ENCODE peak calls at places on chromosome 10, in five cellular contexts. One of them, this sample, is unnamed.

GRCh38 chr10:104288355-104288754 is 19.4 kb downstream of the GSTO2 start:
- DNase-seq in WERI-Rb-1: no peak
- DNase-seq in astrocyte: no peak
- DNase-seq in WTC11: no peak
- DNase-seq in mammary epithelial cell: no peak
- DNase-seq in this sample: no peak

GRCh38 chr10:68330852-68331454 is 911 bp upstream of the HNRNPH3 start:
- DNase-seq in WTC11: no peak
- DNase-seq in astrocyte: peak; percentile 14
- DNase-seq in mammary epithelial cell: no peak
- DNase-seq in WERI-Rb-1: no peak
- DNase-seq in this sample: peak; percentile 8

GRCh38 chr10:24722131-24722675 is 1.5 kb downstream of the ARHGAP21 start:
- DNase-seq in astrocyte: no peak
- DNase-seq in mammary epithelial cell: peak; percentile 35
- DNase-seq in WERI-Rb-1: no peak
- DNase-seq in WTC11: no peak
- DNase-seq in this sample: no peak

GRCh38 chr10:133415752-133416151 is 8.7 kb downstream of the SPRN start:
- DNase-seq in astrocyte: no peak
- DNase-seq in mammary epithelial cell: no peak
- DNase-seq in WERI-Rb-1: no peak
- DNase-seq in WTC11: no peak
- DNase-seq in this sample: no peak

GRCh38 chr10:10796774-10797415 is 220.8 kb upstream of the CELF2 start:
- DNase-seq in astrocyte: peak; percentile 46
- DNase-seq in WERI-Rb-1: no peak
- DNase-seq in mammary epithelial cell: peak; percentile 58
- DNase-seq in WTC11: no peak
- DNase-seq in this sample: no peak

GRCh38 chr10:116071453-116072148 is 201.4 kb downstream of the GFRA1 start:
- DNase-seq in astrocyte: no peak
- DNase-seq in mammary epithelial cell: no peak
- DNase-seq in WERI-Rb-1: no peak
- DNase-seq in WTC11: no peak
- DNase-seq in this sample: no peak

GRCh38 chr10:100642295-100642994 is 102.9 kb upstream of the PAX2 start:
- DNase-seq in astrocyte: no peak
- DNase-seq in WERI-Rb-1: no peak
- DNase-seq in mammary epithelial cell: no peak
- DNase-seq in WTC11: peak; percentile 61
- DNase-seq in this sample: no peak

GRCh38 chr10:62453274-62453673 is 79.1 kb downstream of the ZNF365 start:
- DNase-seq in WTC11: no peak
- DNase-seq in astrocyte: no peak
- DNase-seq in WERI-Rb-1: no peak
- DNase-seq in mammary epithelial cell: no peak
- DNase-seq in this sample: no peak

GRCh38 chr10:14605231-14605925 is 169.3 kb downstream of the FAM107B start:
- DNase-seq in WERI-Rb-1: no peak
- DNase-seq in mammary epithelial cell: peak; percentile 85
- DNase-seq in astrocyte: peak; percentile 58
- DNase-seq in WTC11: no peak
- DNase-seq in this sample: no peak

GRCh38 chr10:112728118-112728963 is 221.7 kb upstream of the TCF7L2 start:
- DNase-seq in WERI-Rb-1: no peak
- DNase-seq in astrocyte: no peak
- DNase-seq in mammary epithelial cell: no peak
- DNase-seq in WTC11: no peak
- DNase-seq in this sample: no peak

GRCh38 chr10:68231106-68231901 is 609 bp downstream of the ATOH7 start:
- DNase-seq in WTC11: peak; percentile 76
- DNase-seq in astrocyte: peak; percentile 64
- DNase-seq in WERI-Rb-1: peak; percentile 87
- DNase-seq in mammary epithelial cell: peak; percentile 55
- DNase-seq in this sample: peak; percentile 80

GRCh38 chr10:110978204-110978603 is 58.8 kb downstream of the SHOC2 start:
- DNase-seq in WERI-Rb-1: no peak
- DNase-seq in astrocyte: peak; percentile 61
- DNase-seq in WTC11: no peak
- DNase-seq in mammary epithelial cell: no peak
- DNase-seq in this sample: no peak

GRCh38 chr10:110260746-110261477 is 43.8 kb downstream of the SMNDC1 start:
- DNase-seq in astrocyte: peak; percentile 29
- DNase-seq in WERI-Rb-1: no peak
- DNase-seq in mammary epithelial cell: no peak
- DNase-seq in WTC11: no peak
- DNase-seq in this sample: no peak

GRCh38 chr10:126476256-126476655 is 88.0 kb upstream of the ADAM12 start:
- DNase-seq in WERI-Rb-1: peak; percentile 75
- DNase-seq in astrocyte: no peak
- DNase-seq in mammary epithelial cell: no peak
- DNase-seq in WTC11: peak; percentile 26
- DNase-seq in this sample: peak; percentile 49

GRCh38 chr10:102379383-102379782 is 16.1 kb upstream of the NFKB2 start:
- DNase-seq in mammary epithelial cell: no peak
- DNase-seq in WTC11: no peak
- DNase-seq in WERI-Rb-1: no peak
- DNase-seq in astrocyte: no peak
- DNase-seq in this sample: no peak

GRCh38 chr10:102381983-102382382 is 13.5 kb upstream of the NFKB2 start:
- DNase-seq in WERI-Rb-1: no peak
- DNase-seq in mammary epithelial cell: no peak
- DNase-seq in WTC11: no peak
- DNase-seq in astrocyte: no peak
- DNase-seq in this sample: no peak

GRCh38 chr10:102382871-102383270 is 12.6 kb upstream of the NFKB2 start:
- DNase-seq in mammary epithelial cell: no peak
- DNase-seq in astrocyte: no peak
- DNase-seq in WTC11: no peak
- DNase-seq in WERI-Rb-1: no peak
- DNase-seq in this sample: no peak

GRCh38 chr10:102384606-102385429 is 10.7 kb upstream of the NFKB2 start:
- DNase-seq in mammary epithelial cell: no peak
- DNase-seq in WTC11: no peak
- DNase-seq in astrocyte: no peak
- DNase-seq in WERI-Rb-1: no peak
- DNase-seq in this sample: no peak

GRCh38 chr10:102384053-102384452 is 11.5 kb upstream of the NFKB2 start:
- DNase-seq in WTC11: peak; percentile 72
- DNase-seq in mammary epithelial cell: no peak
- DNase-seq in WERI-Rb-1: no peak
- DNase-seq in astrocyte: no peak
- DNase-seq in this sample: no peak
- TF ChIP-seq CTCF in WTC11: no peak
- TF ChIP-seq CTCF in mammary epithelial cell: no peak
- TF ChIP-seq CTCF in WERI-Rb-1: peak; percentile 69
- TF ChIP-seq CTCF in astrocyte: peak; percentile 15
- TF ChIP-seq CTCF in this sample: no peak

GRCh38 chr10:74233281-74233680 is 82.3 kb downstream of the ADK start:
- DNase-seq in WTC11: no peak
- DNase-seq in astrocyte: no peak
- DNase-seq in mammary epithelial cell: no peak
- DNase-seq in WERI-Rb-1: no peak
- DNase-seq in this sample: no peak

GRCh38 chr10:74231375-74231774 is 80.4 kb downstream of the ADK start:
- DNase-seq in WTC11: no peak
- DNase-seq in mammary epithelial cell: peak; percentile 74
- DNase-seq in WERI-Rb-1: no peak
- DNase-seq in astrocyte: peak; percentile 48
- DNase-seq in this sample: no peak

GRCh38 chr10:74238031-74238431 is 87.0 kb downstream of the ADK start:
- DNase-seq in WTC11: no peak
- DNase-seq in mammary epithelial cell: no peak
- DNase-seq in astrocyte: peak; percentile 92
- DNase-seq in WERI-Rb-1: no peak
- DNase-seq in this sample: no peak

DNA sequence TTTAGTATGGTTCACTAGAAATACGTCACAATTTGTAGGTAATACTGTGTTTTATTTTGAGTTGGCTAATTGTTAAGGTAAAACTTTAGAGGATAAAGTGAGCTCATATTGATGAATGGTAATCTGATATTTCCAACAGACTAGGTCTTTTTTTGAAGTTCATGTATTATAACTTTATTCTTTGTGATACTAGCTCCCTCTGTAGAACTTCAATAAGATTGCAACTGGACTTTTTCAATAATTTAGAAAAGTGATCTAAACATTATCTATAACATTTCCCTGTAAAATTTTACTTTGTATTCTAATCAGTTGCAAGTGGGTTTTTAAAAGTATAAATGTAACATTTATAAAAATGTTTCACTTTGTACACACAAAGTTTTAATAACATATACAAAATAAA is 83.5 kb downstream of the ADK start:
- DNase-seq in mammary epithelial cell: no peak
- DNase-seq in astrocyte: no peak
- DNase-seq in WERI-Rb-1: no peak
- DNase-seq in WTC11: no peak
- DNase-seq in this sample: no peak
- TF ChIP-seq CTCF in mammary epithelial cell: peak; percentile 23
- TF ChIP-seq CTCF in astrocyte: peak; percentile 23
- TF ChIP-seq CTCF in WERI-Rb-1: no peak
- TF ChIP-seq CTCF in WTC11: no peak
- TF ChIP-seq CTCF in this sample: no peak

GRCh38 chr10:847868-848267 is 83.6 kb downstream of the LARP4B start:
- DNase-seq in WERI-Rb-1: no peak
- DNase-seq in astrocyte: no peak
- DNase-seq in mammary epithelial cell: peak; percentile 8
- DNase-seq in WTC11: peak; percentile 36
- DNase-seq in this sample: no peak
- TF ChIP-seq CTCF in WERI-Rb-1: no peak
- TF ChIP-seq CTCF in astrocyte: no peak
- TF ChIP-seq CTCF in mammary epithelial cell: no peak
- TF ChIP-seq CTCF in WTC11: no peak
- TF ChIP-seq CTCF in this sample: no peak

GRCh38 chr10:124027306-124028050 is 65.9 kb downstream of the CHST15 start:
- DNase-seq in mammary epithelial cell: no peak
- DNase-seq in WERI-Rb-1: no peak
- DNase-seq in astrocyte: no peak
- DNase-seq in WTC11: no peak
- DNase-seq in this sample: no peak

GRCh38 chr10:124026337-124026939 is 67.0 kb downstream of the CHST15 start:
- DNase-seq in mammary epithelial cell: no peak
- DNase-seq in WERI-Rb-1: no peak
- DNase-seq in WTC11: peak; percentile 40
- DNase-seq in astrocyte: no peak
- DNase-seq in this sample: no peak

GRCh38 chr10:124025152-124025551 is 68.2 kb downstream of the CHST15 start:
- DNase-seq in astrocyte: no peak
- DNase-seq in WERI-Rb-1: no peak
- DNase-seq in WTC11: no peak
- DNase-seq in mammary epithelial cell: no peak
- DNase-seq in this sample: no peak

GRCh38 chr10:124028700-124029487 is 64.5 kb downstream of the CHST15 start:
- DNase-seq in mammary epithelial cell: no peak
- DNase-seq in WERI-Rb-1: no peak
- DNase-seq in WTC11: no peak
- DNase-seq in astrocyte: no peak
- DNase-seq in this sample: no peak

GRCh38 chr10:124025638-124026336 is 67.6 kb downstream of the CHST15 start:
- DNase-seq in WERI-Rb-1: peak; percentile 37
- DNase-seq in astrocyte: no peak
- DNase-seq in WTC11: no peak
- DNase-seq in mammary epithelial cell: no peak
- DNase-seq in this sample: no peak
- TF ChIP-seq CTCF in WERI-Rb-1: peak; percentile 50
- TF ChIP-seq CTCF in astrocyte: no peak
- TF ChIP-seq CTCF in WTC11: no peak
- TF ChIP-seq CTCF in mammary epithelial cell: no peak
- TF ChIP-seq CTCF in this sample: peak; percentile 40

DNA sequence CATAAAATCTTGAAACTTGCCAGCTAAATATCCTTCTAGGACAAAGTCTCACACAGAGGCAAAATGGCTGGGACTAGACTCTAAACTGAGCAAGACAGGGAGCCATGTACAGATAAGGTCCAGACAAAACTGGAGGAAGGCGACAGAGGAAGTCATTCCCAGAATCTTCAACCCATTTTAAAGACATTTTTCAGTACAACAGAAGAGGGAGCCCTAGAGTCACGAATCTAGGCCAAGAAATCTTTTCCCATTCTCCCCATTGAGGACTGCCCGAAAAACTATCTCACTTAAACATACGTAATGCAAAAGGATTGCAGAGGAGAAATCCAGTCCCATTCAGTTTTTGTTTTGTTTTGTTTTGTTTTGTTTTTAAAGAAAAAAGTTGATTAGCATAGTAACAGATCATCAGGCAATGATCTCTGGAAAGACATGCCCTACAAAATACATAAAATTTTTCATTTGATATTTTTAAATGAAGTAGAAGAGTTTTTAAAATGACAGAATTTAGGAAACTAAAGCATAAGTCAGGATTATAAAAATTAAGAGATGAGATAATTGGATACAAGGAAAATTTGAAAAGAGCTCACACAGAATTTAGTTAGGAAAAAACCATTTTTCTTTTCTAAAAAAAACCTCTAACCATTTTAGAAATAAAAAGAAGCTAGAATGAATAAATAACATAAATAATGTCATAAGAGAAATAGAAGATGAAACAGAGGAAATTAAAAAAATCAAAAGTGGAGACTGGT is 16.9 kb upstream of the PRF1 start:
- DNase-seq in WTC11: no peak
- DNase-seq in WERI-Rb-1: no peak
- DNase-seq in mammary epithelial cell: peak; percentile 44
- DNase-seq in astrocyte: peak; percentile 47
- DNase-seq in this sample: no peak
- TF ChIP-seq CTCF in WTC11: peak; percentile 41
- TF ChIP-seq CTCF in WERI-Rb-1: peak; percentile 51
- TF ChIP-seq CTCF in mammary epithelial cell: peak; percentile 41
- TF ChIP-seq CTCF in astrocyte: peak; percentile 33
- TF ChIP-seq CTCF in this sample: no peak

DNA sequence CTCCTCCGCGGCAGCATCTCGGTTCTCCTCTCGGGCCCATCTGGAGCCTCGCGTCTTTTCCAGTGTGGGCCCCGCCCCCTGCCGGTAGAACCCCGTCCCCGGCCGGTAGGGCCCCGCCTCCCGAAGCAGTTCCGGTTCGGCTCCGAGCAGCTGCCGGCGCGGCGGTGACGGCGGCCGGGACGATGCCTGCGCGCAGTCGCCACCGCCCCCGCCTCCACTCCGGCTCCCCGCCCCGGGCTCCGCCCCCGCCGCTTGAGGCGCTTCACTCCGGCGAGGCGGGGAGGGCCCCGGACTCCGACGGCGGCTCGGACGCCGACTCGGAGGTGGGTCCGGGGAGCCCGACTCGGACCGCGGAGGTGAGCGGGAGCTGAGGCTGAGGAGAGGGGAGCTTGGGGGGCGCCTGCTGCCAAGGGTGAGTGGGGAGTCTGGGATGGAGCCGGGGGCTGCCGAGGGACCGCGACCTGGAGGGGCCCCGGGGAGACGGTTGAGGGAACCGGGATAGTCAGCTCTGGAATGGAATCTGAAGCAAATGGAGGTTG is at the start of gene SAMD8:
- DNase-seq in WERI-Rb-1: peak; percentile 97
- DNase-seq in mammary epithelial cell: peak; percentile 93
- DNase-seq in WTC11: peak; percentile 98
- DNase-seq in astrocyte: peak; percentile 83
- DNase-seq in this sample: peak; percentile 97
- TF ChIP-seq CTCF in WERI-Rb-1: no peak
- TF ChIP-seq CTCF in mammary epithelial cell: no peak
- TF ChIP-seq CTCF in WTC11: peak; percentile 44
- TF ChIP-seq CTCF in astrocyte: no peak
- TF ChIP-seq CTCF in this sample: no peak

GRCh38 chr10:96317067-96317833 is 13.0 kb downstream of the DNTT start:
- DNase-seq in astrocyte: no peak
- DNase-seq in mammary epithelial cell: no peak
- DNase-seq in WERI-Rb-1: no peak
- DNase-seq in WTC11: no peak
- DNase-seq in this sample: no peak
- TF ChIP-seq CTCF in astrocyte: no peak
- TF ChIP-seq CTCF in mammary epithelial cell: no peak
- TF ChIP-seq CTCF in WERI-Rb-1: no peak
- TF ChIP-seq CTCF in WTC11: no peak
- TF ChIP-seq CTCF in this sample: no peak